ENCODE peak calls at places on chromosomes 13 and 19, in seven cellular contexts. V is CD4-positive, alpha-beta memory T cell; S is Peyer's patch; G is C1 segment of cervical spinal cord; C is activated naive CD8-positive, alpha-beta T cell treated with anti-CD3 and anti-CD28 coated beads, Interleukin-2, amount 50 U/mL, for 24 hours; K is neuronal stem cell; X is cardiac fibroblast. N is an unnamed sample.

GRCh38 chr19:35517342-35517741 is 3.9 kb upstream of the DMKN start:
- DNase-seq in V (no peak), S (no peak), G (no peak), C (no peak), K (no peak), X (no peak), N (no peak)

GRCh38 chr13:38783992-38784875 is 97.4 kb downstream of the FREM2 start:
- DNase-seq in V (no peak), S (no peak), G (no peak), C (no peak), K (no peak), X (no peak), N (no peak)

GRCh38 chr13:94318418-94318817 is 161.1 kb downstream of the DCT start:
- DNase-seq in V (no peak), S (no peak), G (no peak), C (no peak), K (no peak), X (peak; percentile 38), N (no peak)

GRCh38 chr19:9986787-9987281 is 23.5 kb downstream of the COL5A3 start:
- DNase-seq in V (no peak), S (no peak), G (peak; percentile 36), C (no peak), K (peak; percentile 47), X (no peak), N (no peak)

GRCh38 chr13:95457294-95457693 is 95.2 kb upstream of the CLDN10 start:
- DNase-seq in V (no peak), S (no peak), G (no peak), C (no peak), K (no peak), X (no peak), N (peak; percentile 47)

GRCh38 chr19:55913643-55914268 is 18.4 kb downstream of the NLRP13 start:
- DNase-seq in V (no peak), S (no peak), G (no peak), C (no peak), K (no peak), X (no peak), N (peak; percentile 2)

GRCh38 chr19:50728084-50728737 is 5.0 kb downstream of the CLEC11A start:
- DNase-seq in V (no peak), S (peak; percentile 69), G (peak; percentile 58), C (peak; percentile 92), K (peak; percentile 90), X (peak; percentile 49), N (peak; percentile 96)

GRCh38 chr19:43562698-43563241 is 12.6 kb downstream of the XRCC1 start:
- DNase-seq in V (peak; percentile 83), S (peak; percentile 92), G (peak; percentile 31), C (peak; percentile 71), K (no peak), X (peak; percentile 86), N (peak; percentile 88)

GRCh38 chr19:42343344-42344110 is 18.1 kb downstream of the MEGF8 start:
- DNase-seq in V (no peak), S (no peak), G (no peak), C (no peak), K (no peak), X (no peak), N (peak; percentile 33)

GRCh38 chr19:4018140-4018613 is 10.6 kb downstream of the PIAS4 start:
- DNase-seq in V (no peak), S (no peak), G (no peak), C (no peak), K (no peak), X (no peak), N (no peak)

GRCh38 chr19:2332341-2333026 is 4.0 kb downstream of the SPPL2B start:
- DNase-seq in V (peak; percentile 33), S (peak; percentile 92), G (no peak), C (peak; percentile 54), K (no peak), X (no peak), N (peak; percentile 78)

GRCh38 chr13:59533561-59534337 is 630.0 kb downstream of the DIAPH3 start:
- DNase-seq in V (no peak), S (no peak), G (no peak), C (no peak), K (no peak), X (peak; percentile 47), N (no peak)

GRCh38 chr13:113635048-113635420 is 23.0 kb downstream of the ATP4B start:
- DNase-seq in V (no peak), S (no peak), G (no peak), C (no peak), K (no peak), X (no peak), N (no peak)

GRCh38 chr13:60164490-60164889 is 762 bp upstream of the DIAPH3 start:
- DNase-seq in V (no peak), S (no peak), G (no peak), C (no peak), K (no peak), X (peak; percentile 35), N (no peak)

N was measured in activated CD8-positive, alpha-beta T cell treated with anti-CD3 and anti-CD28 coated beads for 36 hours.